ENCODE peak calls at places on chromosomes 4 and X, in seven cellular contexts. X, Y, F, A, Q, K and T are unnamed samples.

GRCh38 chr4:108783666-108784463 is 21.0 kb upstream of the ETNPPL start:
- DNase-seq in X (peak), Y (no peak), F (peak), A (no peak), Q (no peak), K (no peak), T (no peak)

GRCh38 chr4:147056951-147057630 is 111.4 kb upstream of the TTC29 start:
- DNase-seq in X (no peak), Y (no peak), F (peak), A (no peak), Q (no peak), K (peak), T (no peak)

GRCh38 chrX:22122510-22122909 is 90.4 kb downstream of the PHEX start:
- DNase-seq in X (no peak), Y (no peak), F (peak), A (no peak), Q (no peak), K (peak), T (no peak)

GRCh38 chr4:39660045-39660444 is 21.4 kb upstream of the SMIM14 start:
- DNase-seq in X (no peak), Y (no peak), F (no peak), A (no peak), Q (no peak), K (no peak), T (no peak)

GRCh38 chrX:9745417-9746115 is 20.1 kb downstream of the GPR143 start:
- DNase-seq in X (peak), Y (no peak), F (peak), A (no peak), Q (peak), K (peak), T (no peak)

GRCh38 chr4:76950052-76950845 is 697 bp downstream of the SEPTIN11 start:
- DNase-seq in X (peak), Y (peak), F (peak), A (peak), Q (peak), K (no peak), T (peak)

GRCh38 chrX:133594156-133594555 is 178.9 kb upstream of the GPC4 start:
- DNase-seq in X (no peak), Y (no peak), F (no peak), A (no peak), Q (no peak), K (no peak), T (no peak)

GRCh38 chr4:152217896-152218295 is 318.0 kb downstream of the FBXW7 start:
- DNase-seq in X (no peak), Y (no peak), F (no peak), A (no peak), Q (no peak), K (no peak), T (no peak)

GRCh38 chr4:8270418-8270771 is 841 bp downstream of the HTRA3 start:
- DNase-seq in X (no peak), Y (no peak), F (no peak), A (no peak), Q (no peak), K (no peak), T (no peak)

GRCh38 chrX:129493643-129494042 is 29.6 kb downstream of the SMARCA1 start:
- DNase-seq in X (no peak), Y (no peak), F (peak), A (no peak), Q (no peak), K (peak), T (no peak)

GRCh38 chrX:16585486-16586370 is 64.2 kb upstream of the S100G start:
- DNase-seq in X (no peak), Y (no peak), F (no peak), A (no peak), Q (no peak), K (no peak), T (no peak)

GRCh38 chrX:115399306-115399705 is 109.8 kb downstream of the LUZP4 start:
- DNase-seq in X (no peak), Y (no peak), F (no peak), A (no peak), Q (no peak), K (no peak), T (no peak)

GRCh38 chr4:159048166-159048886 is 54.6 kb upstream of the RAPGEF2 start:
- DNase-seq in X (no peak), Y (no peak), F (peak), A (peak), Q (no peak), K (peak), T (no peak)

GRCh38 chrX:20265726-20266681 is 705 bp downstream of the RPS6KA3 start:
- DNase-seq in X (no peak), Y (peak), F (peak), A (peak), Q (peak), K (no peak), T (peak)

GRCh38 chrX:72714471-72714916 is 388 bp upstream of the PHKA1 start:
- DNase-seq in X (no peak), Y (no peak), F (peak), A (peak), Q (peak), K (peak), T (peak)